ENCODE peak calls at places on chromosome X, in ten cellular contexts. V, C, U, Z, I, R, M, P, G and O are unnamed samples.

GRCh38 chrX:4622768-4623167 is 909.3 kb upstream of the PRKX start:
- DNase-seq in G (no peak), I (no peak), M (no peak), V (no peak), C (no peak), U (no peak), Z (no peak), P (no peak), R (no peak), O (no peak)

GRCh38 chrX:115650449-115650848 is 89.5 kb downstream of the PLS3 start:
- DNase-seq in C (no peak), R (no peak), M (no peak), U (no peak), P (no peak), I (no peak), V (no peak), G (no peak), Z (no peak), O (no peak)

GRCh38 chrX:129777218-129777768 is 2.5 kb upstream of the SASH3 start:
- DNase-seq in V (peak; percentile 37), P (no peak), U (no peak), I (no peak), M (peak; percentile 45), Z (peak; percentile 96), C (peak; percentile 75), R (no peak), G (no peak), O (peak; percentile 24)

GRCh38 chrX:154313147-154313546 is 17.6 kb downstream of the TKTL1 start:
- DNase-seq in R (no peak), U (no peak), I (no peak), M (no peak), V (no peak), P (no peak), C (no peak), Z (peak; percentile 28), G (no peak), O (no peak)

GRCh38 chrX:129553619-129554288 is 13.7 kb downstream of the OCRL start:
- DNase-seq in R (no peak), I (no peak), V (no peak), Z (no peak), U (no peak), M (no peak), G (no peak), C (no peak), P (no peak), O (no peak)

GRCh38 chrX:136920001-136920400 is 39.5 kb upstream of the RBMX start:
- DNase-seq in G (no peak), I (no peak), M (no peak), U (no peak), R (no peak), V (no peak), Z (no peak), C (no peak), P (no peak), O (no peak)

GRCh38 chrX:130055103-130055502 is 55.2 kb downstream of the ELF4 start:
- DNase-seq in Z (no peak), V (no peak), R (no peak), C (no peak), M (no peak), U (no peak), I (no peak), G (no peak), P (no peak), O (no peak)

GRCh38 chrX:48996969-48997368 is 5.1 kb downstream of the GRIPAP1 start:
- DNase-seq in C (no peak), M (no peak), R (no peak), I (peak; percentile 45), V (no peak), Z (no peak), U (no peak), G (no peak), P (no peak), O (no peak)

GRCh38 chrX:107483976-107484726 is 34.7 kb downstream of the FRMPD3 start:
- DNase-seq in M (no peak), C (no peak), I (no peak), U (no peak), R (peak; percentile 73), G (no peak), V (peak; percentile 1), P (no peak), Z (no peak), O (no peak)

GRCh38 chrX:107485019-107485418 is 35.6 kb downstream of the FRMPD3 start:
- DNase-seq in V (no peak), I (no peak), R (no peak), M (no peak), Z (no peak), C (no peak), G (no peak), P (no peak), U (no peak), O (peak; percentile 7)

GRCh38 chrX:107480272-107480671 is 30.8 kb downstream of the FRMPD3 start:
- DNase-seq in V (no peak), U (no peak), I (no peak), P (no peak), C (no peak), R (no peak), Z (no peak), M (no peak), G (no peak), O (no peak)

DNA sequence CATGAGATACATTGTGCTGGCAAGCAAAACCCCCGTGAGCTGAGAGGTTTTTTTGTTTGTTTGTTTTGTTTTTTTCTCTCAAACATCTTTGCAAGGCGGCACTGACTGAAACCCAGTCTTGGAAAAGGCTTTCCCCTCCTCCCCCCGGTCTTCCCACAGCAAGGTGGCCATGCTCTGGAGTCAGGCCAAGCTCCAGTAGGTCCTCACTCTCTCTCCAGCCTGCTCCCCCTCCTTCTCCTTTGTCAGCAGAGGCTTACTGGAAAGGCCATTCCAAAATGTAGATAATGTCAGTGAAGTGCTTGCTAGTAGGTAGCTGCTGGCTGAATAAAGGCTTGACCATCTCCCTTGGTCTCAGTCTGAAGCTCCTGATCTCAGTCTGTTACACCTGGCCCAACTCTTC is 32.6 kb downstream of the FRMPD3 start:
- DNase-seq in U (no peak), C (no peak), G (no peak), R (no peak), Z (no peak), M (no peak), I (no peak), P (no peak), V (no peak), O (peak; percentile 71)
- TF ChIP-seq POLR2A in U (no peak), C (no peak), G (no peak), R (no peak), Z (no peak), M (no peak), I (no peak), P (no peak), V (no peak), O (no peak)

GRCh38 chrX:107731831-107732502 is 43.6 kb downstream of the TSC22D3 start:
- DNase-seq in C (peak; percentile 80), U (peak; percentile 72), G (peak; percentile 95), R (peak; percentile 89), V (peak; percentile 95), P (peak; percentile 12), I (no peak), Z (peak; percentile 76), M (peak; percentile 76), O (peak; percentile 94)

GRCh38 chrX:107730298-107730655 is 45.3 kb downstream of the TSC22D3 start:
- DNase-seq in I (no peak), P (no peak), U (no peak), M (no peak), G (no peak), V (no peak), Z (peak; percentile 6), C (no peak), R (no peak), O (no peak)

GRCh38 chrX:107733686-107734085 is 41.9 kb downstream of the TSC22D3 start:
- DNase-seq in G (no peak), M (no peak), Z (peak; percentile 19), I (no peak), C (no peak), R (no peak), P (no peak), V (no peak), U (no peak), O (peak; percentile 76)

GRCh38 chrX:107729558-107730297 is 45.9 kb downstream of the TSC22D3 start:
- DNase-seq in M (no peak), U (no peak), P (no peak), G (no peak), C (no peak), I (no peak), R (peak; percentile 69), Z (peak; percentile 63), V (no peak), O (no peak)

GRCh38 chrX:107730991-107731766 is 44.4 kb downstream of the TSC22D3 start:
- DNase-seq in C (no peak), G (no peak), U (no peak), M (no peak), I (no peak), P (no peak), Z (peak; percentile 53), V (peak; percentile 58), R (no peak), O (no peak)
- H3K4me3 ChIP-seq in C (no peak overlapping the region), G (no peak overlapping the region), U (no peak overlapping the region), M (no peak overlapping the region), I (no peak overlapping the region), P (no peak overlapping the region), Z (no peak overlapping the region), V (no peak overlapping the region), R (no peak overlapping the region), O (no peak overlapping the region)

DNA sequence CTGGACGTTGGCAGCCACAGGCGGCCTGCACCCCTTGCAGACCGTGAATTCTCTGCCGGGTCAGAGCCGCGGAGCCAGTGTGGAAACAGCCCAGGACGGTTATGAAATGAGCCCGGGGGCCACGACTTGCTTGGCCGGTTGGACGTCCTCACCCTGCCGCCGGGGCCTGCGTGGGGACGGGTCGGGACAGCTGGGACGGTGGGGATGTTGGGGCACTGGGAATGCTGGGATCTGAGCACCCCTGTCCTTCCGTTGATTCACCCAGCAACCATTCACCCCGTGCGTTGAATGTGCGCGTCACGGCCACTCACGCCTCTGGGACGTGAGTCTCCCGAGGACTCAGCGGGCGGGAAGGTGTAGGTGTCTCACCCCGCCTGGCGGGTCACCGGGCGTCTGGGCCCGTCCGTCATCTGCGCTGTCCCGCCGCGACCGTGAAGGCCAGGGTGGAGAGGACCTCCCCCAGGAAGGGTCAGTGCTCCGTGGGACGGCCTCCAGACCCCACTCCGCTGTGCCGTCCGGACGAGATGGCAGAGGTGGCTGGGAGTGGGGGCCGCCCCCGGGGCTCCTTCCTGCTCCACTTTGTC is 4.5 kb upstream of the PLCXD1 start:
- DNase-seq in C (peak; percentile 49), G (no peak), I (no peak), P (no peak), M (peak; percentile 74), V (peak; percentile 61), Z (peak; percentile 85), R (no peak), U (no peak), O (peak; percentile 89)
- TF ChIP-seq POLR2A in C (no peak), G (no peak), I (no peak), P (no peak), M (no peak), V (no peak), Z (no peak), R (no peak), U (no peak), O (no peak)

DNA sequence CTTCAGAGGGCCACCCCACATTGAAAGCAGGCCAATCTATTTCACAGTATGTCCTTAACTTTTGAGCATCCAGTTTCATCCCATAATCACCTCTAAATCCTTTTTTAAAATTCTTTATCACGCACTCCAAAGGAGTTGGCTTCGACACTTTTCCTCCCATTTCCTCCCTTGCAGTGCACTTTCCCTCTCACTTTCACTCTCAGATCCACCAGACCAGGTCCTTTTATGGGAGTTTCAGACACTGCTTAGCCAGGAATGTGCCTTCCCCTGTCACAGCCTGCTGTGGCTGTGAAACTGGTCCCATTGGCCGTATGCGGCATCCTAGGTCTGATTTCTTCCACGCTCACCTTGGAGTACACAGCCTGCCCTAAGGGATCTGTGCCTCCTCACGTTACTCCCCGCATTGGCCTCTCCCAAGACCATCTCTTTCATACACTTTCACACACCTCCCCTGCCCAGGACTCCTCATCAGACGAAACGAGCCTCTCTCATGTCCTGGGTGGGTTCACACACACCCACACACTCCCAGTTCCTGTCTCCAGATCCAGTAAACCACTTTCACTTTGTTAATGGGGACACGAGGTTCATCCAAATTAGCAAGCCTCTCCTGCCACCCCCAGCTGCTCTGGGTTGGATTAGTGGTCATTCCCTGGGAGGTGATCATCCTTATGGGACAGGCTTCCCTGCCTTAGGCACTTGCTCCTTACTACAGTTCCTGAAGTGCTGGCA is 10.0 kb upstream of the RHOXF2B start:
- DNase-seq in R (peak; percentile 17), P (no peak), C (no peak), I (no peak), M (peak; percentile 20), G (no peak), V (no peak), Z (no peak), U (no peak), O (no peak)
- H3K4me3 ChIP-seq in R (no peak overlapping the region), P (no peak overlapping the region), C (no peak overlapping the region), I (no peak overlapping the region), M (peak overlapping the region; percentile 26), G (no peak overlapping the region), V (no peak overlapping the region), Z (no peak overlapping the region), U (no peak overlapping the region), O (no peak overlapping the region)